ENCODE peak calls at places on chromosomes 1 and 21, in four cellular contexts. K is OCI-LY7, J is mucosa of descending colon, V is heart left ventricle. R is an unnamed sample.
A peak's percentile ranks its signal among the peaks of the same experiment; 100 is the strongest.

GRCh38 chr1:46188295-46189030 is 9.8 kb downstream of the POMGNT1 start:
- DNase-seq in K (no peak), J (no peak), V (no peak), R (peak; percentile 58)

GRCh38 chr1:224433041-224433670 is 1.4 kb downstream of the WDR26 start:
- DNase-seq in K (peak; percentile 13), J (peak; percentile 48), V (no peak), R (peak; percentile 59)

GRCh38 chr21:33640697-33641338 is 723 bp downstream of the CRYZL1 start:
- DNase-seq in K (peak; percentile 20), J (peak; percentile 46), V (no peak), R (peak; percentile 53)

GRCh38 chr1:20753589-20753988 is 21.1 kb upstream of the SH2D5 start:
- DNase-seq in K (no peak), J (no peak), V (no peak), R (no peak)

GRCh38 chr1:53559391-53559815 is 100.2 kb downstream of the DMRTB1 start:
- DNase-seq in K (no peak), J (no peak), V (no peak), R (peak; percentile 69)

GRCh38 chr1:53590581-53591515 is 131.6 kb downstream of the DMRTB1 start:
- DNase-seq in K (no peak), J (no peak), V (no peak), R (peak; percentile 51)

GRCh38 chr21:42601656-42602055 is 51.8 kb upstream of the PDE9A start:
- DNase-seq in K (no peak), J (no peak), V (no peak), R (no peak)

GRCh38 chr1:57996400-57996799 is 550.1 kb downstream of the OMA1 start:
- DNase-seq in K (no peak), J (no peak), V (no peak), R (no peak)

GRCh38 chr1:20376880-20377494 is 86.3 kb downstream of the VWA5B1 start:
- DNase-seq in K (peak; percentile 81), J (peak; percentile 67), V (peak; percentile 44), R (peak; percentile 93)

GRCh38 chr1:2556277-2557145 is at the start of gene TNFRSF14:
- DNase-seq in K (peak; percentile 70), J (peak; percentile 85), V (peak; percentile 62), R (peak; percentile 67)

GRCh38 chr1:53554592-53555305 is 95.5 kb downstream of the DMRTB1 start:
- DNase-seq in K (no peak), J (no peak), V (no peak), R (no peak)

GRCh38 chr1:245365621-245366020 is 210.8 kb downstream of the KIF26B start:
- DNase-seq in K (no peak), J (no peak), V (no peak), R (no peak)

GRCh38 chr1:200980452-200980772 is 43.1 kb downstream of the KIF21B start:
- DNase-seq in K (no peak), J (no peak), V (no peak), R (no peak)

DNA sequence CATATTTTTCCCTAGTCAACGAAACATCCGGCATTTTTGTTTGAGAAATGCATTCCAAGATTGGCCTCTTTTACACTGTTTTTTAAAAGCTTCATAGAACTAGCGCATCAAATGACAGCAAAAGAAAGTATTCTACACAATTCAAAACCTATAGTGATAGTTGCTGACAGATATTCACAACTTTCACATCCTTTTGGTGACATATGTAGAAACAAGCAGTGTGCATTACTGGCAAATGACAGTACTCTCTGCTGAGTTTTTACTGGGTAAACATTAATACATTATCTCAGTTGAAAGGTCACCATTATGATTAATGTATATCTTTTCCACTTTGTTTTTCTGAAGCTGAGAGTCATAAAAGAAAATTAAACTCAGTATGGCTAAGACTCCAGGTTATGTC is 135.4 kb upstream of the RGS18 start:
- DNase-seq in K (no peak), J (no peak), V (no peak), R (no peak)
- TF ChIP-seq CTCF in K (no peak), J (no peak), V (no peak), R (no peak)

GRCh38 chr1:34279971-34280370 is 103.3 kb downstream of the C1orf94 start:
- DNase-seq in K (no peak), J (no peak), V (no peak), R (no peak)

GRCh38 chr1:34277150-34277549 is 100.4 kb downstream of the C1orf94 start:
- DNase-seq in K (no peak), J (no peak), V (no peak), R (no peak)

GRCh38 chr1:34280509-34280908 is 103.8 kb downstream of the C1orf94 start:
- DNase-seq in K (no peak), J (no peak), V (no peak), R (no peak)

GRCh38 chr1:34286547-34286946 is 109.8 kb downstream of the C1orf94 start:
- DNase-seq in K (no peak), J (no peak), V (no peak), R (no peak)

DNA sequence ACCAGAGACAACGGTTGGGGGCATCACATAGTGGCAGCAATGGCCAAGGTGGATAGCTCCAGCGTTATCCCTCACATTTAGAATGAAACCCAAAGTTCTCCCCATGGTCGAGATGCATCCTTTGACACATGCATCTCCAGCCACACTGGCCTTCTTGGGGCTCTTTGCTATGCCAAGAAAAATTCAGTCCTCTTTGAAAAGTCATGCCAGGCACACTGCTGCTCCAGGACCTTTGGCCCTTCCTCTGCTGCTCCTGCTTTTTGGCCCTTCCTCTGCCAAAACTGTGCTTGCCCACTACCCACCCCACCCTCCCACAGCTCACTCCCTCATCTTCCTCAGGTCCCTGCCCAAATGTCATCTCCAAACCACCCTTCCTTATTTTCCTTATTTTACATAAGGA is 106.4 kb downstream of the C1orf94 start:
- DNase-seq in K (no peak), J (no peak), V (no peak), R (no peak)
- H3K4me3 ChIP-seq in K (no peak overlapping the region), J (no peak overlapping the region), V (no peak overlapping the region), R (no peak overlapping the region)

GRCh38 chr1:174736831-174737230 is 262.9 kb upstream of the CACYBP start:
- DNase-seq in K (no peak), J (no peak), V (no peak), R (no peak)

GRCh38 chr1:174734270-174734669 is 265.5 kb upstream of the CACYBP start:
- DNase-seq in K (no peak), J (no peak), V (no peak), R (no peak)
- TF ChIP-seq CTCF in K (no peak), J (no peak), V (no peak), R (no peak)

DNA sequence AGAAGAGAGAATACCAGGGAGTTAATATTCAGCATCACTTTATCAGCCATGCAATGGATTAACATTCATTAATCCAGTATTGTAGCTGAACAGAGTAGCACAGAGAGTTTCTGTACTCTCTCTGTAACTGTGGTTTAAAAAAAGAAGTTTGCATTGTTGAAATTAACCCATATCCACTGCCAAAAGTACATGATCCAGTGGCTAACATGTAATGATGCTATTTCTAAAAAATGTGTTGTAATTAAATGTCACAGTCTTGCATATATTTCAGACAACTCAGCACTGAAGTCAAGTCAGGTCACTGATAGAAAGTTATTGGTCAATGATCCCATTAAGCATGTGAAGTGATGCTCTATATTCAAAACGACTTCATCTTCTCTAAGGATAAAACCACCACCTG is 141.3 kb downstream of the NRIP1 start:
- DNase-seq in K (no peak), J (no peak), V (no peak), R (no peak)
- H3K4me3 ChIP-seq in K (no peak overlapping the region), J (no peak overlapping the region), V (no peak overlapping the region), R (no peak overlapping the region)

GRCh38 chr1:7224644-7225043 is 439.4 kb downstream of the CAMTA1 start:
- DNase-seq in K (no peak), J (peak; percentile 60), V (peak; percentile 37), R (peak; percentile 81)
- TF ChIP-seq CTCF in K (no peak), J (no peak), V (no peak), R (peak; percentile 56)

GRCh38 chr1:172321429-172321828 is 99.1 kb upstream of the C1orf105 start:
- DNase-seq in K (no peak), J (no peak), V (peak; percentile 26), R (no peak)

GRCh38 chr1:172323666-172324065 is 96.8 kb upstream of the C1orf105 start:
- DNase-seq in K (no peak), J (no peak), V (no peak), R (no peak)

GRCh38 chr1:172325562-172325961 is 94.9 kb upstream of the C1orf105 start:
- DNase-seq in K (no peak), J (peak; percentile 40), V (no peak), R (no peak)

GRCh38 chr1:172320723-172321122 is 99.8 kb upstream of the C1orf105 start:
- DNase-seq in K (no peak), J (no peak), V (peak; percentile 32), R (no peak)

DNA sequence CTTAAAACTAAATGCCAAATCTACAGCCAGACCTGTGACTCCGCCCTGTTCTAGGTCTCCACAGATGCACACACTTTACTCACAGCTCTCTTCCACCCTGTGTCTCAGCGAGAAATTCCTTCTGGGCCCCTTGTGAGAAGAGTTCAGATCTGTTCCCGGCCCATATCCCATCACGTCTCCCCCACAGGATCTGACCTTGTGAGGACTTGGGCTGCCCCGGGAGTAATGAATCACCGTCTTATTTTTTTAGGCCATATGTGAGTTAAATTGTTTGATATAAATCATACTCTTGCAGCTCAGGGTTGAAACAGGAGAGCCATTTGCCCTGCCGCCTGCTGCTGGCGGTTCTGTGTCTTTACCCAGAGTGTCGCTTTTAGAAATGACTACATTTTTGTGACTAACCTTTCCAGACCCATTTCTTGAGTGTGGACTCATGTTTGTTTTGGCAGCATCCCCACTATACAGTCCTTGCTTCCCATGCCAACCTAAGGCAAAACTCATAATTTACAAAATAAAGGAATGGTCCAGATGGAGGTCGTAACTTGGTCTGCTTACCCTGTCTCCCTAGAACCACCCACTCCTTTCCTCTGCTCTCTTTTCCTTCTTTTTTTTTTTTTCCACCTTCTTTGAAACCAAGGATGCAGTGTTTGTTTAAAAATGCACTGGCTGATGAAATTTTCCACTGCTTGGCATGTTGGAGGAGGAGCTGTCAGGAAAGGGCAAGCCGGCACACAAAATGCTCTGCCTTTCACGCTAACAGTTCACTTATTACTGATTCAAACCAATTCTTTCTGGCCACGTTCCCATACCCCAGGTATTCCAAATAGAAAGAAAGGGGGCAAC is 98.0 kb upstream of the C1orf105 start:
- DNase-seq in K (no peak), J (no peak), V (peak; percentile 58), R (peak; percentile 50)
- H3K4me3 ChIP-seq in K (no peak overlapping the region), J (no peak overlapping the region), V (peak overlapping the region; percentile 22), R (no peak overlapping the region)

GRCh38 chr1:187417524-187417923 is 588.8 kb downstream of the PLA2G4A start:
- DNase-seq in K (no peak), J (no peak), V (no peak), R (no peak)

GRCh38 chr1:187411118-187411517 is 582.4 kb downstream of the PLA2G4A start:
- DNase-seq in K (no peak), J (no peak), V (no peak), R (no peak)

GRCh38 chr1:187415065-187415464 is 586.3 kb downstream of the PLA2G4A start:
- DNase-seq in K (no peak), J (no peak), V (no peak), R (no peak)

GRCh38 chr1:187409341-187409740 is 580.6 kb downstream of the PLA2G4A start:
- DNase-seq in K (no peak), J (no peak), V (no peak), R (no peak)

DNA sequence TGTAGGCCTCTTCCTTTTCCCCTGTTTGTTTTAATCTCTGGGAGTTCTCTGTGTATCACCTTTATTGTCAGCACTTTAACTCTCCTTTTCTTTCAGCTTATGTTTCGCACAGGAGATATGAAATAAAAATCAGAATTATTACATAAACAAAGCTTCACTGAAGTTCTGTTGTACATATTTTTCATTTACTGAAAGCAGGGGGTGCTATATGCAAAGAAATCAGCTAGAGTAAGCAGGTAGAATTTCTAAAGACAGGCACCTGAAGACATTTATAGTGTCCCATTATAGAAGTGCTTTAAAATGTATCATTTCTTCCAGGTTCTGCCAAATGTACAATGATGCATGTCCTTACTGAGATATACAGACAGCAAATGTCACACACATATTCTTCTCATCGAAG is 585.0 kb downstream of the PLA2G4A start:
- DNase-seq in K (no peak), J (no peak), V (no peak), R (no peak)
- TF ChIP-seq CTCF in K (peak; percentile 11), J (no peak), V (no peak), R (peak; percentile 66)

GRCh38 chr21:14143999-14144398 is 66.8 kb downstream of the LIPI start:
- DNase-seq in K (no peak), J (no peak), V (no peak), R (no peak)
- H3K4me3 ChIP-seq in K (no peak overlapping the region), J (no peak overlapping the region), V (no peak overlapping the region), R (no peak overlapping the region)

R was measured in endodermal cell.